ENCODE peak calls at places on chromosome 11, in six cellular contexts. One of them, this sample, is unnamed.

GRCh38 chr11:124657922-124658321 is 15.6 kb downstream of the SIAE start:
- DNase-seq in kidney tubule cell: no peak
- DNase-seq in MM.1S: no peak
- DNase-seq in SK-N-SH: no peak
- DNase-seq in HTR-8/SVneo: no peak
- DNase-seq in caudate nucleus: no peak
- DNase-seq in this sample: no peak

GRCh38 chr11:125950696-125951645 is 5.1 kb downstream of the VSIG10L2 start:
- DNase-seq in MM.1S: no peak
- DNase-seq in HTR-8/SVneo: no peak
- DNase-seq in kidney tubule cell: no peak
- DNase-seq in SK-N-SH: peak; percentile 89
- DNase-seq in caudate nucleus: no peak
- DNase-seq in this sample: no peak

GRCh38 chr11:10829139-10829538 is 20.4 kb upstream of the EIF4G2 start:
- DNase-seq in kidney tubule cell: no peak
- DNase-seq in HTR-8/SVneo: no peak
- DNase-seq in caudate nucleus: no peak
- DNase-seq in SK-N-SH: no peak
- DNase-seq in MM.1S: no peak
- DNase-seq in this sample: no peak

GRCh38 chr11:69205929-69206612 is 50.3 kb downstream of the SMIM38 start:
- DNase-seq in kidney tubule cell: no peak
- DNase-seq in caudate nucleus: no peak
- DNase-seq in MM.1S: no peak
- DNase-seq in HTR-8/SVneo: no peak
- DNase-seq in SK-N-SH: no peak
- DNase-seq in this sample: no peak

GRCh38 chr11:8025816-8026215 is 38.7 kb downstream of the EIF3F start:
- DNase-seq in kidney tubule cell: peak; percentile 45
- DNase-seq in MM.1S: no peak
- DNase-seq in caudate nucleus: no peak
- DNase-seq in HTR-8/SVneo: peak; percentile 25
- DNase-seq in SK-N-SH: no peak
- DNase-seq in this sample: no peak

GRCh38 chr11:78657441-78657840 is 82.8 kb upstream of the NARS2 start:
- DNase-seq in kidney tubule cell: no peak
- DNase-seq in HTR-8/SVneo: no peak
- DNase-seq in SK-N-SH: no peak
- DNase-seq in MM.1S: no peak
- DNase-seq in caudate nucleus: no peak
- DNase-seq in this sample: no peak

GRCh38 chr11:35103366-35104194 is 35.4 kb upstream of the CD44 start:
- DNase-seq in HTR-8/SVneo: no peak
- DNase-seq in MM.1S: no peak
- DNase-seq in caudate nucleus: no peak
- DNase-seq in SK-N-SH: no peak
- DNase-seq in kidney tubule cell: no peak
- DNase-seq in this sample: no peak

GRCh38 chr11:20050551-20051333 is 109.5 kb downstream of the DBX1 start:
- DNase-seq in SK-N-SH: no peak
- DNase-seq in HTR-8/SVneo: peak; percentile 84
- DNase-seq in MM.1S: no peak
- DNase-seq in kidney tubule cell: no peak
- DNase-seq in caudate nucleus: no peak
- DNase-seq in this sample: no peak

GRCh38 chr11:69576069-69576782 is 64.7 kb upstream of the CCND1 start:
- DNase-seq in SK-N-SH: no peak
- DNase-seq in HTR-8/SVneo: no peak
- DNase-seq in caudate nucleus: no peak
- DNase-seq in MM.1S: no peak
- DNase-seq in kidney tubule cell: no peak
- DNase-seq in this sample: no peak

GRCh38 chr11:3981084-3981633 is 113.4 kb upstream of the RRM1 start:
- DNase-seq in kidney tubule cell: no peak
- DNase-seq in caudate nucleus: no peak
- DNase-seq in MM.1S: no peak
- DNase-seq in HTR-8/SVneo: no peak
- DNase-seq in SK-N-SH: no peak
- DNase-seq in this sample: no peak

GRCh38 chr11:82754410-82754809 is 20.7 kb upstream of the FAM181B start:
- DNase-seq in MM.1S: no peak
- DNase-seq in caudate nucleus: no peak
- DNase-seq in kidney tubule cell: no peak
- DNase-seq in SK-N-SH: no peak
- DNase-seq in HTR-8/SVneo: no peak
- DNase-seq in this sample: no peak

GRCh38 chr11:18563090-18563730 is 25.3 kb downstream of the UEVLD start:
- DNase-seq in HTR-8/SVneo: no peak
- DNase-seq in kidney tubule cell: peak; percentile 6
- DNase-seq in SK-N-SH: no peak
- DNase-seq in MM.1S: no peak
- DNase-seq in caudate nucleus: no peak
- DNase-seq in this sample: no peak

GRCh38 chr11:122791836-122792235 is 46.5 kb upstream of the CRTAM start:
- DNase-seq in SK-N-SH: no peak
- DNase-seq in HTR-8/SVneo: no peak
- DNase-seq in caudate nucleus: no peak
- DNase-seq in MM.1S: no peak
- DNase-seq in kidney tubule cell: peak; percentile 43
- DNase-seq in this sample: no peak

GRCh38 chr11:75820636-75821035 is 5.6 kb downstream of the UVRAG start:
- DNase-seq in kidney tubule cell: no peak
- DNase-seq in MM.1S: no peak
- DNase-seq in caudate nucleus: no peak
- DNase-seq in HTR-8/SVneo: no peak
- DNase-seq in SK-N-SH: no peak
- DNase-seq in this sample: no peak

GRCh38 chr11:71947498-71947897 is 18.7 kb downstream of the RNF121 start:
- DNase-seq in SK-N-SH: no peak
- DNase-seq in MM.1S: no peak
- DNase-seq in kidney tubule cell: peak; percentile 47
- DNase-seq in HTR-8/SVneo: no peak
- DNase-seq in caudate nucleus: no peak
- DNase-seq in this sample: no peak

GRCh38 chr11:100816823-100817222 is 129.7 kb downstream of the ARHGAP42 start:
- DNase-seq in SK-N-SH: no peak
- DNase-seq in kidney tubule cell: peak; percentile 35
- DNase-seq in caudate nucleus: no peak
- DNase-seq in HTR-8/SVneo: no peak
- DNase-seq in MM.1S: no peak
- DNase-seq in this sample: no peak

GRCh38 chr11:120239713-120240640 is at the start of gene POU2F3:
- DNase-seq in MM.1S: no peak
- DNase-seq in SK-N-SH: peak; percentile 70
- DNase-seq in kidney tubule cell: no peak
- DNase-seq in caudate nucleus: no peak
- DNase-seq in HTR-8/SVneo: no peak
- DNase-seq in this sample: peak; percentile 82

GRCh38 chr11:75734491-75735180 is 17.0 kb downstream of the MOGAT2 start:
- DNase-seq in HTR-8/SVneo: no peak
- DNase-seq in SK-N-SH: no peak
- DNase-seq in MM.1S: peak; percentile 25
- DNase-seq in kidney tubule cell: no peak
- DNase-seq in caudate nucleus: no peak
- DNase-seq in this sample: no peak

GRCh38 chr11:45688472-45689033 is 23.1 kb upstream of the CHST1 start:
- DNase-seq in MM.1S: no peak
- DNase-seq in caudate nucleus: no peak
- DNase-seq in kidney tubule cell: no peak
- DNase-seq in SK-N-SH: peak; percentile 44
- DNase-seq in HTR-8/SVneo: no peak
- DNase-seq in this sample: no peak

GRCh38 chr11:20388096-20389055 is 860 bp downstream of the PRMT3 start:
- DNase-seq in caudate nucleus: no peak
- DNase-seq in SK-N-SH: no peak
- DNase-seq in kidney tubule cell: peak; percentile 38
- DNase-seq in MM.1S: peak; percentile 31
- DNase-seq in HTR-8/SVneo: no peak
- DNase-seq in this sample: no peak

GRCh38 chr11:130671801-130672700 is 223.6 kb downstream of the ADAMTS15 start:
- DNase-seq in SK-N-SH: peak; percentile 44
- DNase-seq in MM.1S: no peak
- DNase-seq in kidney tubule cell: peak; percentile 93
- DNase-seq in caudate nucleus: no peak
- DNase-seq in HTR-8/SVneo: no peak
- DNase-seq in this sample: peak; percentile 75

GRCh38 chr11:11937433-11937832 is 71.0 kb downstream of the DKK3 start:
- DNase-seq in MM.1S: no peak
- DNase-seq in SK-N-SH: no peak
- DNase-seq in caudate nucleus: no peak
- DNase-seq in HTR-8/SVneo: no peak
- DNase-seq in kidney tubule cell: no peak
- DNase-seq in this sample: no peak

GRCh38 chr11:118618991-118619375 is 11.6 kb downstream of the PHLDB1 start:
- DNase-seq in kidney tubule cell: peak; percentile 30
- DNase-seq in MM.1S: no peak
- DNase-seq in HTR-8/SVneo: no peak
- DNase-seq in caudate nucleus: no peak
- DNase-seq in SK-N-SH: no peak
- DNase-seq in this sample: no peak

GRCh38 chr11:95569207-95569606 is 220.4 kb downstream of the FAM76B start:
- DNase-seq in MM.1S: no peak
- DNase-seq in SK-N-SH: no peak
- DNase-seq in kidney tubule cell: no peak
- DNase-seq in caudate nucleus: no peak
- DNase-seq in HTR-8/SVneo: no peak
- DNase-seq in this sample: no peak

GRCh38 chr11:124946735-124947141 is 7.3 kb upstream of the CCDC15 start:
- DNase-seq in caudate nucleus: peak; percentile 38
- DNase-seq in kidney tubule cell: peak; percentile 8
- DNase-seq in MM.1S: no peak
- DNase-seq in SK-N-SH: no peak
- DNase-seq in HTR-8/SVneo: no peak
- DNase-seq in this sample: no peak

GRCh38 chr11:90256404-90257157 is 33.7 kb upstream of the CHORDC1 start:
- DNase-seq in SK-N-SH: no peak
- DNase-seq in kidney tubule cell: no peak
- DNase-seq in HTR-8/SVneo: no peak
- DNase-seq in caudate nucleus: no peak
- DNase-seq in MM.1S: no peak
- DNase-seq in this sample: no peak

GRCh38 chr11:134566311-134566710 is 154.3 kb upstream of the B3GAT1 start:
- DNase-seq in caudate nucleus: no peak
- DNase-seq in kidney tubule cell: no peak
- DNase-seq in HTR-8/SVneo: no peak
- DNase-seq in MM.1S: no peak
- DNase-seq in SK-N-SH: no peak
- DNase-seq in this sample: no peak

GRCh38 chr11:34356576-34356917 is 1.3 kb downstream of the ABTB2 start:
- DNase-seq in SK-N-SH: no peak
- DNase-seq in HTR-8/SVneo: no peak
- DNase-seq in kidney tubule cell: peak; percentile 59
- DNase-seq in MM.1S: no peak
- DNase-seq in caudate nucleus: no peak
- DNase-seq in this sample: no peak

This sample was measured in left lung.